ENCODE peak calls at places on chromosomes 7 and 10, in five cellular contexts. B, U, J, K and S are unnamed samples.

GRCh38 chr7:7918736-7919448 is 49.7 kb upstream of the GLCCI1 start:
- DNase-seq in B (no peak), U (peak), J (no peak), K (no peak), S (no peak)

GRCh38 chr10:114024876-114025609 is 18.6 kb upstream of the ADRB1 start:
- DNase-seq in B (no peak), U (peak), J (no peak), K (peak), S (no peak)

GRCh38 chr7:44293561-44294324 is 31.7 kb downstream of the CAMK2B start:
- DNase-seq in B (no peak), U (no peak), J (no peak), K (no peak), S (no peak)

GRCh38 chr7:139192014-139192706 is 38.9 kb upstream of the UBN2 start:
- DNase-seq in B (no peak), U (no peak), J (no peak), K (no peak), S (no peak)

GRCh38 chr7:36117201-36117840 is 35.7 kb upstream of the EEPD1 start:
- DNase-seq in B (no peak), U (no peak), J (no peak), K (no peak), S (no peak)

GRCh38 chr10:79559726-79560125 is 481 bp downstream of the SFTPA2 start:
- DNase-seq in B (no peak), U (no peak), J (no peak), K (no peak), S (peak)

GRCh38 chr7:151821226-151821625 is 55.7 kb downstream of the PRKAG2 start:
- DNase-seq in B (no peak), U (no peak), J (no peak), K (no peak), S (no peak)

GRCh38 chr7:56157238-56157790 is 41.1 kb upstream of the NUPR2 start:
- DNase-seq in B (no peak), U (no peak), J (no peak), K (no peak), S (no peak)

GRCh38 chr10:102280397-102281015 is 35.2 kb downstream of the GBF1 start:
- DNase-seq in B (no peak), U (no peak), J (no peak), K (no peak), S (no peak)

GRCh38 chr10:96370575-96371157 is 11.9 kb upstream of the OPALIN start:
- DNase-seq in B (no peak), U (peak), J (no peak), K (peak), S (no peak)

GRCh38 chr10:79221110-79222051 is 125.9 kb upstream of the PPIF start:
- DNase-seq in B (no peak), U (no peak), J (peak), K (no peak), S (no peak)

GRCh38 chr10:21993360-21994001 is 10.0 kb downstream of the DNAJC1 start:
- DNase-seq in B (no peak), U (peak), J (no peak), K (peak), S (no peak)

GRCh38 chr7:55048221-55048859 is 29.5 kb downstream of the EGFR start:
- DNase-seq in B (no peak), U (no peak), J (no peak), K (peak), S (no peak)

GRCh38 chr7:108136191-108136581 is 6.0 kb upstream of the LAMB4 start:
- DNase-seq in B (no peak), U (no peak), J (no peak), K (no peak), S (no peak)

GRCh38 chr10:15898046-15898445 is 37.7 kb upstream of the MINDY3 start:
- DNase-seq in B (no peak), U (peak), J (no peak), K (peak), S (no peak)

GRCh38 chr10:122098924-122099323 is 110.0 kb downstream of the TACC2 start:
- DNase-seq in B (no peak), U (no peak), J (no peak), K (no peak), S (no peak)

GRCh38 chr7:140625908-140626868 is 14.4 kb downstream of the DENND2A start:
- DNase-seq in B (peak), U (no peak), J (peak), K (peak), S (peak)

GRCh38 chr7:30912454-30912985 is 867 bp downstream of the AQP1 start:
- DNase-seq in B (no peak), U (no peak), J (no peak), K (no peak), S (no peak)

GRCh38 chr7:38558786-38559185 is 72.4 kb downstream of the AMPH start:
- DNase-seq in B (no peak), U (no peak), J (no peak), K (no peak), S (no peak)

GRCh38 chr7:128940494-128941322 is 3.0 kb downstream of the IRF5 start:
- DNase-seq in B (no peak), U (peak), J (no peak), K (no peak), S (no peak)

GRCh38 chr7:91240546-91240945 is 23.7 kb upstream of the FZD1 start:
- DNase-seq in B (no peak), U (no peak), J (no peak), K (no peak), S (no peak)

GRCh38 chr7:87885018-87885417 is 8.7 kb downstream of the DBF4 start:
- DNase-seq in B (no peak), U (no peak), J (no peak), K (peak), S (no peak)

GRCh38 chr10:59825932-59826331 is 72.7 kb upstream of the MRLN start:
- DNase-seq in B (no peak), U (no peak), J (no peak), K (no peak), S (no peak)

GRCh38 chr10:69802424-69803161 is 887 bp downstream of the COL13A1 start:
- DNase-seq in B (no peak), U (no peak), J (no peak), K (peak), S (no peak)

GRCh38 chr7:1911571-1911970 is 241.5 kb downstream of the ELFN1 start:
- DNase-seq in B (no peak), U (no peak), J (no peak), K (no peak), S (no peak)
- TF ChIP-seq CTCF in B (no peak), U (no peak), J (no peak), K (no peak), S (no peak)

GRCh38 chr7:73669858-73670385 is 2.3 kb downstream of the VPS37D start:
- DNase-seq in B (no peak), U (no peak), J (no peak), K (no peak), S (no peak)

GRCh38 chr7:73669316-73669715 is 1.7 kb downstream of the VPS37D start:
- DNase-seq in B (no peak), U (no peak), J (no peak), K (peak), S (no peak)

GRCh38 chr7:73668103-73668937 is 689 bp downstream of the VPS37D start:
- DNase-seq in B (no peak), U (no peak), J (no peak), K (peak), S (no peak)

GRCh38 chr7:73671317-73671651 is 3.7 kb downstream of the VPS37D start:
- DNase-seq in B (no peak), U (no peak), J (no peak), K (no peak), S (no peak)

DNA sequence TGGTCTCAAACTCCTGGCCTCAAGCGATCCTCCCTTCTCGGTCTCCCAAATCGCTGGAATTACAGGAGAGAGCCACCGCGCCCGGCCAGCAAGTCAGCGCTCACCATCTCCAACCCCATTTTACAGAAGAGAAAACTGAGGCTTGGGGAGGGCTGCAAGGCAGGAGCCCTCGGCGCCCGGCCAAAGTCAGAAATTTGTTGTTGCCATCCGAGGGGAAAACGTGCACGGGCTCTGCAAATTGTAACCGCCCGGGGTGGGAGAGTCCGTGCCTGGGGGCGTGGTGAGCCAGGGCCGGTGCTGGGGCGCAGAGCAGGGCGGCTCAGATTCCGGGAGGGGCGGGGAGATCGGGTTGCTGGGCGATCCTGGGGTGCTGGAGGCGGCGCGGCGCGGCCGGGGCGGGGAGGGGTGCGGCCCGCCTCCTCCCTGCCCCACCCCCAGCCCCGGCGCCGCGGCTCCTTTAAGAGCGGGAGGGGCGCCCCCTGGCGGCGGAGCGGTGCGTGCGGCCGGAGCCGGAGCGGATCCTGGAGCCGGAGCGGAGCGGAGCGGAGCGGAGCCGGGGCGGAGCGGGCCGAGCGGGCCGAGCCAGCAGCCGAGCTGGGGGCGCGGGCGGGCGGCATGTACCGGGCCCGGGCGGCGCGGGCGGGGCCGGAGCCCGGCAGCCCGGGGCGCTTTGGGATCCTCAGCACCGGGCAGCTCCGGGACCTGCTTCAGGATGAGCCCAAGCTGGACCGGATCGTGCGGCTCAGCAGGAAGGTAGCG is at the start of gene VPS37D:
- DNase-seq in B (peak), U (peak), J (peak), K (peak), S (peak)
- TF ChIP-seq CTCF in B (peak), U (peak), J (peak), K (peak), S (peak)

DNA sequence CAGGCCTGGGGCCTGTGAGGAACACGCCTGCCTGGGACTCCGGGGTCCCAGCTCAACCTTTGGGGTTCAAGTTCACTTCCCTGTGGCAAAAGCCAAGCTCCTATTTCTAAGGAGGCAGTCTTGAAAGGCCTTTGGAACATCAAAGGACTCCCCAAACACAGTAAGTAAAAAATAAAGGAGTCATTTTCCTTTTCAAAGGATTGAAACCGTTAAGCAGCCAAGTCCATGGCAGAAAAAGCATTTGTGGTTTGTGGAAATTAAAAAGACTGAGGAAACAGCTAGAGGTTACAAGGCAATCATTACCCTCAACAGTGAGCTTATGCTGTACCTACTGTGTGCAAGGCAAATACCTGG is 200.8 kb downstream of the MYOF start:
- DNase-seq in B (no peak), U (no peak), J (no peak), K (no peak), S (no peak)
- TF ChIP-seq CTCF in B (no peak), U (no peak), J (no peak), K (no peak), S (no peak)

GRCh38 chr7:52254396-52255025 is 780.9 kb upstream of the POM121L12 start:
- DNase-seq in B (no peak), U (no peak), J (no peak), K (no peak), S (no peak)

GRCh38 chr7:52257890-52258289 is 777.5 kb upstream of the POM121L12 start:
- DNase-seq in B (no peak), U (no peak), J (no peak), K (no peak), S (no peak)

GRCh38 chr7:52261052-52261451 is 774.4 kb upstream of the POM121L12 start:
- DNase-seq in B (no peak), U (no peak), J (no peak), K (no peak), S (no peak)

GRCh38 chr7:52260046-52260665 is 775.3 kb upstream of the POM121L12 start:
- DNase-seq in B (no peak), U (no peak), J (no peak), K (peak), S (no peak)
- TF ChIP-seq CTCF in B (no peak), U (no peak), J (no peak), K (no peak), S (peak)

DNA sequence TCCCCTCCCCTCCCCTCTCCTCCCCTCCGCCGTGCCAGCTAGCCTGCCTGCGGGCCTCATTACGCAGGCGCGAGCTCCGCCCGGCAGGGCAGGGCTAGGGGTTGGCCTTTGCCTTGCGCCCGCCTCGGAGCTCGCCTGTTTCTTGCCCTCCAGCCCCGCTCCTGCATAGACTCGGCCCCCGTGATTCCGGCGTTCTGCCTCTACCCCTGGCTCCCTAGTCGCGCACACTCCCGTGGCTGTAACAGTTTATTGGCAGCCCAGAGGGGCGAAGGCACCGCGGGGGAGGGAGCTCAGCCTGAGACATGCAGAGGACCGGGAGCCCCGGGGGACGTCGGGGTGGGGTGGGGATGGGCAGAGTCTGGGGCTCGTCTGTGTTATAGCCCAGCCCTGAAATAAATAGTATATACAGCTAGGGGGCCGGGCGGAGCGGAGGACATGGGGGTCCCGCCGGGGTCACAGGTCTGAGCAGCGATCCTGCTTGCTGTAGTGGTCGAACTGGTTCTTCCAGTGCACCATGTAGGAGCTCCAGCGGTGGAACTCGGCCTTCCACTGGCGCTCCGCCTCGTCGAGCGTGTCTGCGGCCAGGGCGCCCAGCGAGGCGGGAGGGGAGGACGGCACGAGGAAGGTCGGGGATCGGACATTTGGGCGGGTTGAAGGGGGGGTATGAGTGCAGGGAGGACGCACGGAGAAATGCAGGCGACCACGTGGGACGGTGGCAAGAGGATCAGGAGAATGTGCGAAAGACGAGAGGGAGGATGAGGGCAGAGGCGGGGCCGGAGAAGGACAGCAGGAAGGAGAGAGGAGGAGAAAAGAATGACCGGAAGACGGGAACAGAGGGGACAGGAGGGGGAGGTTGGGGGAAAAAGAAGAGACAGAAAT is 485 bp upstream of the UFSP1 start:
- DNase-seq in B (no peak), U (peak), J (peak), K (peak), S (peak)
- TF ChIP-seq CTCF in B (no peak), U (no peak), J (peak), K (no peak), S (no peak)